ENCODE peak calls at places on chromosomes 2 and 18, in eight cellular contexts. B, A, Z, N, E, P, W and J are unnamed samples. For H3K4me1, the result is how much of the 10 kb centered on the place peaks cover.

GRCh38 chr18:32389868-32390267 is 80.8 kb downstream of the GAREM1 start:
- DNase-seq in A (no peak), Z (no peak), W (peak), P (no peak), N (no peak), E (no peak), B (peak), J (peak)

GRCh38 chr2:53473236-53473635 is 294.4 kb upstream of the CHAC2 start:
- DNase-seq in N (no peak), E (no peak), W (no peak), P (no peak), A (no peak), Z (no peak), B (no peak), J (peak)

GRCh38 chr2:238336151-238336550 is 15.8 kb downstream of the TRAF3IP1 start:
- DNase-seq in N (no peak), B (peak), A (no peak), Z (no peak), W (no peak), P (no peak), E (no peak), J (peak)

GRCh38 chr2:38251940-38252339 is 125.1 kb downstream of the ATL2 start:
- DNase-seq in N (no peak), B (no peak), A (no peak), E (no peak), W (no peak), P (no peak), Z (no peak), J (no peak)

GRCh38 chr2:145599761-145600160 is 1079.8 kb upstream of the ZEB2 start:
- DNase-seq in Z (no peak), P (no peak), E (no peak), W (no peak), A (peak), B (no peak), N (no peak), J (no peak)

GRCh38 chr18:26549103-26549485 is 741 bp upstream of the KCTD1 start:
- DNase-seq in B (no peak), E (peak), A (peak), P (no peak), W (peak), Z (peak), N (no peak), J (peak)

GRCh38 chr2:233241803-233242202 is 9.7 kb upstream of the ATG16L1 start:
- DNase-seq in B (no peak), A (no peak), N (no peak), Z (no peak), P (no peak), E (no peak), W (peak), J (no peak)

GRCh38 chr2:160270571-160271113 is 70.6 kb upstream of the ITGB6 start:
- DNase-seq in P (no peak), N (peak), Z (no peak), W (peak), B (peak), A (no peak), E (peak), J (no peak)

GRCh38 chr2:70142590-70143313 is 48.1 kb downstream of the C2orf42 start:
- DNase-seq in N (peak), P (peak), W (peak), A (peak), E (peak), Z (peak), B (peak), J (peak)

GRCh38 chr2:70144443-70145167 is 46.2 kb downstream of the C2orf42 start:
- DNase-seq in B (no peak), E (no peak), W (no peak), N (no peak), Z (no peak), A (no peak), P (no peak), J (no peak)

GRCh38 chr2:70141754-70142589 is 48.8 kb downstream of the C2orf42 start:
- DNase-seq in N (no peak), B (no peak), Z (no peak), E (peak), W (peak), P (peak), A (peak), J (peak)

GRCh38 chr2:70143314-70144150 is 47.3 kb downstream of the C2orf42 start:
- DNase-seq in N (peak), A (peak), Z (peak), B (peak), E (peak), P (peak), W (peak), J (peak)

DNA sequence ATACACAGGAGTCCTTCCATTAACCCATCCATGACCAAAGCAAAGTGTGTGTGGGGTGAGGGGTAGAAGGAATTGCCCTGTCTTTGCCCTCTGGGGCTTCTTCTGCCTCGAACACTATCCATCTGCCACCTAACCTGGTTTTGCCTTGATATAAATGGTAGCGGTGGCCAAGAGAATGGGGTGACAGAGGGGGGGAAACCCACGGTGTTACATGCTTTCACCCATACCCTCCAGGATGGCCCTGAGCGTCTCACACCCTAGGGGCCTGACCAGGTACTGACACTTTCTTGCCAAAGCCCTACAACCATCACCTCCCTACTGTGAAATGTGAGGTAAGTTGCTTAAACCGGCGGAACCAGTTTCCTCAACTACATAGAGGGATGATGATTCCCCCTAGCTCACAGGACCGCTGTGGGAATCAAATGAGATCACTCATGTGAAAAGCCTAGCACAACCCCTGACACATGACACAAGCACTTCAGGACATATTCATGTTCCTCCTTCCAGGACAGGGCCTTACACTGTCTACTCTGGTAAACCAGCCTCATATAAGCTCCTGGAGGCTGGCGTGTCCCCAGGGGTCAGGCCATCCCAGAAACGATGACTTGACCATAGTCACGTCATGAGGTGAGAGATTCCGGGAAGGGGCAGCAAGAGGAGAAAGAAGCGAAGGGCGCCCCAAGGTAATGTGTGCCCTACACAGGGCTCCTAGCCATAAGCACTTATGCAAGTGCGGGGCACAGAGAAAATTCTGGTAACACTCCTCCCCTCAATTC is 49.7 kb downstream of the C2orf42 start:
- DNase-seq in A (peak), B (peak), E (peak), W (peak), N (peak), P (peak), Z (peak), J (peak)
- TF ChIP-seq CTCF in A (no peak), B (peak), E (no peak), W (no peak), N (no peak), P (peak), Z (peak), J (peak)

GRCh38 chr2:47503481-47504070 is 100.6 kb downstream of the MSH2 start:
- DNase-seq in N (no peak), Z (no peak), E (no peak), A (no peak), B (no peak), W (no peak), P (no peak), J (no peak)
- TF ChIP-seq POLR2A in N (no peak), Z (no peak), E (no peak), A (no peak), B (no peak), W (no peak), P (no peak), J (no peak)

DNA sequence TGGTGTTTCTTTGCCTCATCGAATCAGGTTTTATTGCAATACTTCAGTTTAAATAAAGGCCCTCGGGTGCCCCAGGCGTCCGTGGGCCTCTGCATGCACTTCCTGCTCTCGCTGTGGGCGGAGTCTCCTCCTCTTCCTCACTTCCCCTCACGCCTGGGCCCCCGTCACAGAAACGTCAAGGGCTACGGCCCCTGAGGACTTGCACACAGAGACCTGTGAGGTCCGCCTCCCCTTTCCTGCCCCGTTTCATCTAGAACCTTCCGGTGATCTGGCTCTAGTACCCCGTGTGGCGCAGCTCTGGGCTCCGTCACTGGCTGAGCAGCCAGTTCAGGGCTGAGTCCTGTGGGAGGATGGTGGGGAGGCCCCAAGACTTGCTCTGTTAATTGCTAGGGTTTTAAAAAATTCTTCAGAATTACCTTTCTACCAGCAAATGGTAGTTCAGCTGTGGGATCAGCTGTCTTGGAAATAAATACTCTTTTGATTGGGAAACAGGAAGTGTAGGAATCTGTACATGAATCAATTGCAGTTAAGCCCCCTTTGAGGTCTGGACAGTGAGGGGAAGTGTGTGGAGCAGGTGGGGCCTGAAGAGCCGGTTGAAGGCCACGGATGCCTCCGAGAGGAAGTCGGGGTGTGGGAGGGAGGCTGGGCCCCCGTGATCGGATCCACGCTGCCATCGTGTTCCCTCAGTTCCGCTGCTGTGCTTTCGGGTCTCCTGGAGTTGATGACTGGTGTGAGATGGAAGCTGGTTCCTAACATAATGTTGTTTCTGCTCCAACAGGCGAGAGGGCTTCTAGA is 10.2 kb downstream of the NFATC1 start:
- DNase-seq in W (peak), A (no peak), E (no peak), N (no peak), B (peak), P (no peak), Z (no peak), J (no peak)
- H3K4me1 ChIP-seq in W (under half), A (under half), E (under half), N (under half), B (under half), P (under half), Z (under half), J (under half)

GRCh38 chr2:215601990-215602721 is 166.3 kb upstream of the FN1 start:
- DNase-seq in E (no peak), B (no peak), W (no peak), P (no peak), A (peak), N (no peak), Z (no peak), J (no peak)
- TF ChIP-seq CTCF in E (no peak), B (no peak), W (no peak), P (no peak), A (no peak), N (no peak), Z (no peak), J (no peak)

DNA sequence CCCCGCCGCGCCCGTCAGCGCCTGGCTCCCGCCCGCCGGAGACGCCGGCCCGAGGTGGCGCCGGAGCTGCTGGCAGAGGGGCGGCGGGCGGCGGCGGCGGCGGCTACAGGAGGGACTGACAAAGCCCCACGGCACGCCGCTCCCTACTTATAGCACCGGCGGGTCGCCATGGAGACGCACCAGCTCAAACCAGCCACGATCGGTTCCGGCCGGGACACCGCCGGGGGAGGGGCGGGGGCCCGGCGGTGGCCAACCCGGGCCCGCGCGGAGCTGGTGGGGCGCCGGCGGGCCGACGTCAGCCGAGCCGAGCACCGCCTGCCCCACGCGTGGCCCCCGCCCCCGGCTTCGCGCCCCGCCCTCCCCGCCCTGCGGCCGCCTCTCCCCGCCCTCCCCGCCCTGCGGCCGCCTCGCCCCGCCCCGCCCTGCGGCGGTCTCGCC is at the start of gene ODC1:
- DNase-seq in W (peak), B (peak), P (peak), A (peak), N (peak), Z (peak), E (peak), J (peak)
- TF ChIP-seq POLR2A in W (no peak), B (no peak), P (peak), A (peak), N (peak), Z (peak), E (peak), J (peak)

DNA sequence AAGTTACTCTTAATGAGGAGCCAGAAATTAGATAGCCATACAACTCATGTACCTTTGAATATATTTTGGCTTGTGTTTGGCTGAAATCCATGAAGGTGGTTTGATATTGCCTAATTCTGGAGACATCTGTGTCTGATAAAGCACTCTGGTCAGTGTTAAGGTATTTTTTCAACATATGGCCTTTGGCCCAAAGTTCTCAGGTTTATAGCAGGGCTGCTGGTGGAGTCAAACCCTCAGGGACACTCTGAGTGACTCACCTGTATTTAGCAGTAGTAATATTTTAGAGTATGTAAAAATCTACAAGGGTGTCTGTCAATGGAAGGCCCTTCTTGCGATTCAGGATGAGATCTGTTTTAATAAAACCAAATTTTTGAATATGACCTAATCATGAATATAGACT is 666.5 kb downstream of the SLC4A3 start:
- DNase-seq in N (no peak), E (no peak), Z (no peak), A (no peak), P (no peak), B (no peak), W (no peak), J (no peak)
- H3K4me1 ChIP-seq in N (under half), E (under half), Z (under half), A (under half), P (under half), B (under half), W (under half), J (under half)